ENCODE peak calls at places on chromosomes 16 and 17, in six cellular contexts. One of them, this sample, is unnamed.

GRCh38 chr17:58332720-58333395 is 4.3 kb upstream of the TSPOAP1 start:
- DNase-seq in T-helper 9 cell: no peak
- DNase-seq in dorsolateral prefrontal cortex: peak; percentile 26
- DNase-seq in fibroblast of lung: no peak
- DNase-seq in lung microvascular endothelial cell: no peak
- DNase-seq in cardiac fibroblast: no peak
- DNase-seq in this sample: no peak

GRCh38 chr17:75628425-75628824 is 4.8 kb upstream of the SMIM5 start:
- DNase-seq in T-helper 9 cell: no peak
- DNase-seq in dorsolateral prefrontal cortex: no peak
- DNase-seq in fibroblast of lung: no peak
- DNase-seq in lung microvascular endothelial cell: no peak
- DNase-seq in cardiac fibroblast: no peak
- DNase-seq in this sample: no peak

GRCh38 chr16:52498640-52499039 is 48.3 kb downstream of the TOX3 start:
- DNase-seq in T-helper 9 cell: no peak
- DNase-seq in dorsolateral prefrontal cortex: peak; percentile 45
- DNase-seq in fibroblast of lung: peak; percentile 18
- DNase-seq in lung microvascular endothelial cell: no peak
- DNase-seq in cardiac fibroblast: no peak
- DNase-seq in this sample: no peak

GRCh38 chr16:55842369-55843104 is 9.6 kb upstream of the CES1 start:
- DNase-seq in T-helper 9 cell: peak; percentile 1
- DNase-seq in dorsolateral prefrontal cortex: no peak
- DNase-seq in fibroblast of lung: peak; percentile 25
- DNase-seq in lung microvascular endothelial cell: peak; percentile 46
- DNase-seq in cardiac fibroblast: peak; percentile 69
- DNase-seq in this sample: peak; percentile 40

GRCh38 chr17:69516911-69517310 is 102.4 kb downstream of the MAP2K6 start:
- DNase-seq in T-helper 9 cell: no peak
- DNase-seq in dorsolateral prefrontal cortex: no peak
- DNase-seq in fibroblast of lung: peak; percentile 34
- DNase-seq in lung microvascular endothelial cell: no peak
- DNase-seq in cardiac fibroblast: no peak
- DNase-seq in this sample: no peak

GRCh38 chr17:39175695-39176093 is 9.7 kb upstream of the ARL5C start:
- DNase-seq in T-helper 9 cell: no peak
- DNase-seq in dorsolateral prefrontal cortex: no peak
- DNase-seq in fibroblast of lung: no peak
- DNase-seq in lung microvascular endothelial cell: peak; percentile 47
- DNase-seq in cardiac fibroblast: no peak
- DNase-seq in this sample: no peak

GRCh38 chr17:2081564-2081963 is 26.7 kb downstream of the HIC1 start:
- DNase-seq in T-helper 9 cell: no peak
- DNase-seq in dorsolateral prefrontal cortex: no peak
- DNase-seq in fibroblast of lung: peak; percentile 85
- DNase-seq in lung microvascular endothelial cell: peak; percentile 53
- DNase-seq in cardiac fibroblast: peak; percentile 77
- DNase-seq in this sample: no peak

GRCh38 chr17:74051348-74051747 is 152.1 kb upstream of the RPL38 start:
- DNase-seq in T-helper 9 cell: no peak
- DNase-seq in dorsolateral prefrontal cortex: no peak
- DNase-seq in fibroblast of lung: no peak
- DNase-seq in lung microvascular endothelial cell: no peak
- DNase-seq in cardiac fibroblast: no peak
- DNase-seq in this sample: no peak

GRCh38 chr17:80762076-80762475 is 217.4 kb downstream of the RPTOR start:
- DNase-seq in T-helper 9 cell: no peak
- DNase-seq in dorsolateral prefrontal cortex: no peak
- DNase-seq in fibroblast of lung: no peak
- DNase-seq in lung microvascular endothelial cell: no peak
- DNase-seq in cardiac fibroblast: no peak
- DNase-seq in this sample: no peak

GRCh38 chr16:85234310-85235235 is 122.3 kb upstream of the CIBAR2 start:
- DNase-seq in T-helper 9 cell: no peak
- DNase-seq in dorsolateral prefrontal cortex: no peak
- DNase-seq in fibroblast of lung: peak; percentile 88
- DNase-seq in lung microvascular endothelial cell: peak; percentile 48
- DNase-seq in cardiac fibroblast: peak; percentile 32
- DNase-seq in this sample: peak; percentile 38

GRCh38 chr16:35733971-35734702 is 2274.7 kb downstream of the TP53TG3F start:
- DNase-seq in T-helper 9 cell: no peak
- DNase-seq in dorsolateral prefrontal cortex: no peak
- DNase-seq in fibroblast of lung: no peak
- DNase-seq in lung microvascular endothelial cell: no peak
- DNase-seq in cardiac fibroblast: no peak
- DNase-seq in this sample: no peak

GRCh38 chr16:50879873-50880695 is 138.2 kb downstream of the CYLD start:
- DNase-seq in T-helper 9 cell: no peak
- DNase-seq in dorsolateral prefrontal cortex: no peak
- DNase-seq in fibroblast of lung: no peak
- DNase-seq in lung microvascular endothelial cell: no peak
- DNase-seq in cardiac fibroblast: no peak
- DNase-seq in this sample: no peak

GRCh38 chr16:73037331-73037745 is 10.6 kb downstream of the ZFHX3 start:
- DNase-seq in T-helper 9 cell: no peak
- DNase-seq in dorsolateral prefrontal cortex: no peak
- DNase-seq in fibroblast of lung: no peak
- DNase-seq in lung microvascular endothelial cell: peak; percentile 32
- DNase-seq in cardiac fibroblast: no peak
- DNase-seq in this sample: no peak

GRCh38 chr17:57561072-57561861 is 183.8 kb downstream of the CCDC182 start:
- DNase-seq in T-helper 9 cell: no peak
- DNase-seq in dorsolateral prefrontal cortex: no peak
- DNase-seq in fibroblast of lung: no peak
- DNase-seq in lung microvascular endothelial cell: no peak
- DNase-seq in cardiac fibroblast: no peak
- DNase-seq in this sample: no peak